ENCODE peak calls at places on chromosomes 11 and 22, in seven cellular contexts. One of them, this sample, is unnamed. For H3K36me3, the result is how much of the 10 kb centered on the place peaks cover.

GRCh38 chr11:38598413-38598812 is 2000.4 kb upstream of the RAG2 start:
- DNase-seq in osteoblast: no peak
- DNase-seq in fibroblast of lung: no peak
- DNase-seq in sigmoid colon: no peak
- DNase-seq in lower lobe of right lung: no peak
- DNase-seq in BE2C: no peak
- DNase-seq in mammary epithelial cell: no peak
- DNase-seq in this sample: no peak

GRCh38 chr11:123562166-123562565 is 92.3 kb downstream of the SCN3B start:
- DNase-seq in lower lobe of right lung: no peak
- DNase-seq in osteoblast: peak
- DNase-seq in fibroblast of lung: no peak
- DNase-seq in sigmoid colon: no peak
- DNase-seq in mammary epithelial cell: no peak
- DNase-seq in BE2C: no peak
- DNase-seq in this sample: no peak

GRCh38 chr11:134701564-134702165 is 289.6 kb upstream of the B3GAT1 start:
- DNase-seq in lower lobe of right lung: no peak
- DNase-seq in BE2C: no peak
- DNase-seq in sigmoid colon: no peak
- DNase-seq in mammary epithelial cell: no peak
- DNase-seq in fibroblast of lung: no peak
- DNase-seq in osteoblast: no peak
- DNase-seq in this sample: no peak

GRCh38 chr11:63907808-63908530 is 9.0 kb downstream of the RCOR2 start:
- DNase-seq in mammary epithelial cell: no peak
- DNase-seq in osteoblast: peak
- DNase-seq in BE2C: peak
- DNase-seq in sigmoid colon: no peak
- DNase-seq in lower lobe of right lung: no peak
- DNase-seq in fibroblast of lung: no peak
- DNase-seq in this sample: peak

GRCh38 chr11:67279589-67280340 is 9.3 kb upstream of the ANKRD13D start:
- DNase-seq in sigmoid colon: peak
- DNase-seq in fibroblast of lung: no peak
- DNase-seq in mammary epithelial cell: no peak
- DNase-seq in BE2C: no peak
- DNase-seq in osteoblast: peak
- DNase-seq in lower lobe of right lung: peak
- DNase-seq in this sample: no peak

GRCh38 chr22:45302047-45302446 is 7.7 kb upstream of the FAM118A start:
- DNase-seq in fibroblast of lung: peak
- DNase-seq in osteoblast: peak
- DNase-seq in mammary epithelial cell: peak
- DNase-seq in BE2C: no peak
- DNase-seq in sigmoid colon: no peak
- DNase-seq in lower lobe of right lung: no peak
- DNase-seq in this sample: no peak

GRCh38 chr11:69700278-69701140 is 3.3 kb downstream of the FGF19 start:
- DNase-seq in BE2C: peak
- DNase-seq in osteoblast: peak
- DNase-seq in sigmoid colon: peak
- DNase-seq in fibroblast of lung: peak
- DNase-seq in mammary epithelial cell: no peak
- DNase-seq in lower lobe of right lung: peak
- DNase-seq in this sample: peak

GRCh38 chr11:65213322-65214211 is 31.8 kb downstream of the CAPN1 start:
- DNase-seq in lower lobe of right lung: no peak
- DNase-seq in BE2C: no peak
- DNase-seq in mammary epithelial cell: no peak
- DNase-seq in fibroblast of lung: peak
- DNase-seq in osteoblast: peak
- DNase-seq in sigmoid colon: no peak
- DNase-seq in this sample: peak

GRCh38 chr11:128505449-128506058 is 81.8 kb downstream of the ETS1 start:
- DNase-seq in lower lobe of right lung: no peak
- DNase-seq in sigmoid colon: no peak
- DNase-seq in mammary epithelial cell: no peak
- DNase-seq in BE2C: peak
- DNase-seq in fibroblast of lung: no peak
- DNase-seq in osteoblast: no peak
- DNase-seq in this sample: no peak

GRCh38 chr11:7079545-7080135 is 9.2 kb upstream of the RBMXL2 start:
- DNase-seq in osteoblast: no peak
- DNase-seq in lower lobe of right lung: no peak
- DNase-seq in fibroblast of lung: no peak
- DNase-seq in sigmoid colon: no peak
- DNase-seq in mammary epithelial cell: no peak
- DNase-seq in BE2C: no peak
- DNase-seq in this sample: no peak

GRCh38 chr22:36731916-36732315 is 28.4 kb upstream of the CACNG2 start:
- DNase-seq in mammary epithelial cell: no peak
- DNase-seq in osteoblast: no peak
- DNase-seq in sigmoid colon: peak
- DNase-seq in fibroblast of lung: no peak
- DNase-seq in BE2C: no peak
- DNase-seq in lower lobe of right lung: no peak
- DNase-seq in this sample: no peak

GRCh38 chr11:118174006-118174567 is 2.4 kb downstream of the SCN2B start:
- DNase-seq in mammary epithelial cell: no peak
- DNase-seq in lower lobe of right lung: no peak
- DNase-seq in BE2C: no peak
- DNase-seq in fibroblast of lung: no peak
- DNase-seq in osteoblast: peak
- DNase-seq in sigmoid colon: no peak
- DNase-seq in this sample: no peak

GRCh38 chr11:77001524-77001923 is 32.7 kb upstream of the B3GNT6 start:
- DNase-seq in osteoblast: no peak
- DNase-seq in mammary epithelial cell: no peak
- DNase-seq in BE2C: no peak
- DNase-seq in fibroblast of lung: no peak
- DNase-seq in lower lobe of right lung: no peak
- DNase-seq in sigmoid colon: no peak
- DNase-seq in this sample: no peak

GRCh38 chr11:34647131-34647530 is 26.2 kb downstream of the EHF start:
- DNase-seq in lower lobe of right lung: no peak
- DNase-seq in sigmoid colon: no peak
- DNase-seq in BE2C: no peak
- DNase-seq in fibroblast of lung: no peak
- DNase-seq in mammary epithelial cell: no peak
- DNase-seq in osteoblast: no peak
- DNase-seq in this sample: no peak

DNA sequence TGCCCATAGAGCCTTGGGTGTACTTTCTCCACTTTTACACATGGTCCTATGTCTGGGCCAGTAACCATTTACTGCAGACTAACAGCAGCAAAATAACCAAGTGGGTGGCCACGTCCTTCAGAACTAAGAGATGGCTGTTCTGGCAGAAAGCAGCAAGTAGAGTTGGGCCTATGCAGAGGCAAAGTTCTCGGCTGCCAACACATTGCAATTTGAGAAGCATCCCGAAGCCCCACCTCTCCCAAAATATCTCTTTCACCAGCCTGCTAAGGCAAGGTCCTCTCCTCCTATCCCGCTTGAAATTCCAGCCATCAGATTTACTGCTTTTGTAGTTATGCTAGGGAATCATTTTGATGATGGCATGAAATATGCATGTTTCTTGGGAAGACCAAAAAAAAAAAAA is 118.5 kb upstream of the APOA1 start:
- DNase-seq in fibroblast of lung: no peak
- DNase-seq in osteoblast: no peak
- DNase-seq in mammary epithelial cell: no peak
- DNase-seq in sigmoid colon: no peak
- DNase-seq in BE2C: no peak
- DNase-seq in lower lobe of right lung: no peak
- DNase-seq in this sample: no peak
- H3K4me3 ChIP-seq in fibroblast of lung: no peak
- H3K4me3 ChIP-seq in osteoblast: no peak
- H3K4me3 ChIP-seq in mammary epithelial cell: no peak
- H3K4me3 ChIP-seq in sigmoid colon: no peak
- H3K4me3 ChIP-seq in BE2C: no peak
- H3K4me3 ChIP-seq in lower lobe of right lung: no peak
- H3K4me3 ChIP-seq in this sample: no peak

GRCh38 chr11:108708173-108708572 is 43.3 kb downstream of the DDX10 start:
- DNase-seq in osteoblast: no peak
- DNase-seq in fibroblast of lung: no peak
- DNase-seq in mammary epithelial cell: no peak
- DNase-seq in BE2C: no peak
- DNase-seq in sigmoid colon: no peak
- DNase-seq in lower lobe of right lung: no peak
- DNase-seq in this sample: no peak

GRCh38 chr11:108715239-108715638 is 50.4 kb downstream of the DDX10 start:
- DNase-seq in sigmoid colon: no peak
- DNase-seq in osteoblast: no peak
- DNase-seq in fibroblast of lung: no peak
- DNase-seq in mammary epithelial cell: no peak
- DNase-seq in lower lobe of right lung: no peak
- DNase-seq in BE2C: no peak
- DNase-seq in this sample: no peak

GRCh38 chr11:108705061-108705460 is 40.2 kb downstream of the DDX10 start:
- DNase-seq in osteoblast: no peak
- DNase-seq in mammary epithelial cell: no peak
- DNase-seq in fibroblast of lung: no peak
- DNase-seq in BE2C: no peak
- DNase-seq in sigmoid colon: no peak
- DNase-seq in lower lobe of right lung: no peak
- DNase-seq in this sample: no peak

GRCh38 chr11:108713076-108713790 is 48.4 kb downstream of the DDX10 start:
- DNase-seq in lower lobe of right lung: no peak
- DNase-seq in sigmoid colon: no peak
- DNase-seq in BE2C: no peak
- DNase-seq in fibroblast of lung: peak
- DNase-seq in mammary epithelial cell: no peak
- DNase-seq in osteoblast: no peak
- DNase-seq in this sample: no peak

DNA sequence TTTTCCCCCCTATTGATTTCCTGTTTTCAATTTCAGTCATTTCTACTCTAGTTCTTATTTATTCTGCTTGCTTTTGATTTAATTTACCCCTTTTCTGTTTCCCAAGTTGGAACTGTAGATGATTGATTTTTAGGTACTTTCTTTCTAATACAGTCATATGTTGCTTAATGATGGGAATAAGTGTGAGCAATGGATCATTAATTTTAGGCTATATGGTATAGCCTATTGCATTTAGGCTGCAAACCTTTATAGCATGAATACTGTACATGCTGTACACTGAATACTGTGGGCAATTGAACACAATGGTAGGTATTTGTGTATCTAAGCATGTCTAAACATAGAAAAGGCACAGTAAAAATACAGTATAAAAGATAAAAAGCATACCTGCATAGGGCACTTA is 44.9 kb downstream of the DDX10 start:
- DNase-seq in mammary epithelial cell: no peak
- DNase-seq in osteoblast: no peak
- DNase-seq in fibroblast of lung: no peak
- DNase-seq in sigmoid colon: no peak
- DNase-seq in BE2C: no peak
- DNase-seq in lower lobe of right lung: no peak
- DNase-seq in this sample: no peak
- H3K36me3 ChIP-seq in mammary epithelial cell: under half
- H3K36me3 ChIP-seq in osteoblast: under half
- H3K36me3 ChIP-seq in fibroblast of lung: under half
- H3K36me3 ChIP-seq in sigmoid colon: under half
- H3K36me3 ChIP-seq in BE2C: under half
- H3K36me3 ChIP-seq in lower lobe of right lung: under half
- H3K36me3 ChIP-seq in this sample: under half

GRCh38 chr22:31287818-31288495 is 4.3 kb downstream of the PIK3IP1 start:
- DNase-seq in mammary epithelial cell: no peak
- DNase-seq in osteoblast: no peak
- DNase-seq in sigmoid colon: peak
- DNase-seq in fibroblast of lung: no peak
- DNase-seq in lower lobe of right lung: no peak
- DNase-seq in BE2C: no peak
- DNase-seq in this sample: no peak
- H3K4me3 ChIP-seq in mammary epithelial cell: no peak
- H3K4me3 ChIP-seq in osteoblast: no peak
- H3K4me3 ChIP-seq in sigmoid colon: no peak
- H3K4me3 ChIP-seq in fibroblast of lung: no peak
- H3K4me3 ChIP-seq in lower lobe of right lung: peak
- H3K4me3 ChIP-seq in BE2C: no peak
- H3K4me3 ChIP-seq in this sample: no peak

DNA sequence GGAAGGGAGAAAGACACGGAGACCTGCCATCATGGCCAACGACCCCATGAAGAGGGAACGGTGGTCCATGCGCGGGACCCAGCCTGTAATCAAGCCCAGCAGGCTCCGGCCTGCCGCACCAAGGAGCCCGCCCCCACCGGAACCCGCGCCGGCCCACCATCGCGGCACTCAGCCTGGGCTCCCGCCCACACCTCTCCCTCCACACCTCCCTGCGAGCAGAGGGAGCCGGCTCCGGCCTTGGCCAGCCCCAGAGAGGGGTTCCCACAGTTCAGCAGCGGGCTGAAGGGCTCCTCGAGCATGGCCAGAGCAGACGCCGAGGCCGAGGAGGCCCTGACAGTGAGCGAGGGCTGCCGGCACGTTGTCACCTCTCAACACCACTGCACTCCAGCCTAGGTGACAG is 1302.8 kb upstream of the CNTN5 start:
- DNase-seq in lower lobe of right lung: peak
- DNase-seq in sigmoid colon: no peak
- DNase-seq in osteoblast: no peak
- DNase-seq in BE2C: no peak
- DNase-seq in mammary epithelial cell: no peak
- DNase-seq in fibroblast of lung: no peak
- DNase-seq in this sample: no peak
- H3K36me3 ChIP-seq in lower lobe of right lung: under half
- H3K36me3 ChIP-seq in sigmoid colon: under half
- H3K36me3 ChIP-seq in osteoblast: under half
- H3K36me3 ChIP-seq in BE2C: under half
- H3K36me3 ChIP-seq in mammary epithelial cell: under half
- H3K36me3 ChIP-seq in fibroblast of lung: under half
- H3K36me3 ChIP-seq in this sample: under half

GRCh38 chr11:26842458-26842841 is 120.6 kb upstream of the SLC5A12 start:
- DNase-seq in lower lobe of right lung: no peak
- DNase-seq in osteoblast: no peak
- DNase-seq in sigmoid colon: peak
- DNase-seq in mammary epithelial cell: no peak
- DNase-seq in fibroblast of lung: peak
- DNase-seq in BE2C: no peak
- DNase-seq in this sample: no peak
- H3K4me3 ChIP-seq in lower lobe of right lung: no peak
- H3K4me3 ChIP-seq in osteoblast: no peak
- H3K4me3 ChIP-seq in sigmoid colon: no peak
- H3K4me3 ChIP-seq in mammary epithelial cell: no peak
- H3K4me3 ChIP-seq in fibroblast of lung: no peak
- H3K4me3 ChIP-seq in BE2C: no peak
- H3K4me3 ChIP-seq in this sample: no peak

GRCh38 chr11:59584294-59584693 is 31.3 kb downstream of the OSBP start:
- DNase-seq in osteoblast: no peak
- DNase-seq in lower lobe of right lung: no peak
- DNase-seq in BE2C: no peak
- DNase-seq in fibroblast of lung: no peak
- DNase-seq in sigmoid colon: no peak
- DNase-seq in mammary epithelial cell: no peak
- DNase-seq in this sample: no peak
- H3K36me3 ChIP-seq in osteoblast: half or more
- H3K36me3 ChIP-seq in lower lobe of right lung: half or more
- H3K36me3 ChIP-seq in BE2C: under half
- H3K36me3 ChIP-seq in fibroblast of lung: under half
- H3K36me3 ChIP-seq in sigmoid colon: under half
- H3K36me3 ChIP-seq in mammary epithelial cell: under half
- H3K36me3 ChIP-seq in this sample: under half